ENCODE peak calls at places on chromosomes 7 and 10, in nine cellular contexts. Y is SK-N-SH, P is Peyer's patch, W is hepatocyte, K is left ventricle myocardium inferior, M is neural progenitor cell, U is lung, L is A549, R is PC-3. A is an unnamed sample.

GRCh38 chr10:93138113-93138870 is 64.6 kb downstream of the CYP26A1 start:
- DNase-seq in Y (no peak), P (no peak), W (no peak), K (no peak), M (no peak), U (no peak), L (no peak), R (no peak), A (no peak)

GRCh38 chr7:19079066-19079465 is 38.4 kb downstream of the TWIST1 start:
- DNase-seq in Y (no peak), P (no peak), W (no peak), K (no peak), M (no peak), U (no peak), L (no peak), R (peak; percentile 84), A (peak; percentile 68)

GRCh38 chr7:95915731-95916130 is 143.4 kb downstream of the DYNC1I1 start:
- DNase-seq in Y (no peak), P (no peak), W (no peak), K (no peak), M (no peak), U (no peak), L (no peak), R (no peak), A (no peak)

GRCh38 chr10:62054825-62055224 is 153.3 kb downstream of the ARID5B start:
- DNase-seq in Y (no peak), P (no peak), W (no peak), K (no peak), M (no peak), U (no peak), L (no peak), R (no peak), A (no peak)

GRCh38 chr10:62805139-62806092 is 896 bp downstream of the ADO start:
- DNase-seq in Y (peak; percentile 69), P (peak; percentile 71), W (peak; percentile 67), K (no peak), M (peak; percentile 78), U (peak; percentile 30), L (peak; percentile 29), R (peak; percentile 84), A (peak; percentile 46)

GRCh38 chr7:107355616-107356015 is 114.2 kb upstream of the GPR22 start:
- DNase-seq in Y (no peak), P (no peak), W (no peak), K (no peak), M (no peak), U (no peak), L (no peak), R (peak; percentile 39), A (peak; percentile 25)

GRCh38 chr10:33216661-33217427 is 117.6 kb downstream of the NRP1 start:
- DNase-seq in Y (peak; percentile 56), P (no peak), W (no peak), K (no peak), M (no peak), U (no peak), L (peak; percentile 40), R (peak; percentile 100), A (peak; percentile 52)

GRCh38 chr10:69731184-69731583 is 70.5 kb upstream of the COL13A1 start:
- DNase-seq in Y (no peak), P (no peak), W (peak; percentile 37), K (no peak), M (no peak), U (no peak), L (no peak), R (peak; percentile 73), A (peak; percentile 90)

GRCh38 chr10:53314856-53315255 is 542.3 kb upstream of the MBL2 start:
- DNase-seq in Y (no peak), P (no peak), W (peak; percentile 44), K (no peak), M (no peak), U (no peak), L (no peak), R (peak; percentile 100), A (peak; percentile 96)

GRCh38 chr10:63758080-63758479 is 236.9 kb downstream of the REEP3 start:
- DNase-seq in Y (no peak), P (no peak), W (no peak), K (no peak), M (no peak), U (no peak), L (no peak), R (no peak), A (peak; percentile 27)

GRCh38 chr7:34453150-34453549 is 204.9 kb upstream of the NPSR1 start:
- DNase-seq in Y (no peak), P (no peak), W (no peak), K (no peak), M (no peak), U (no peak), L (no peak), R (no peak), A (peak; percentile 48)

GRCh38 chr7:151056286-151057037 is 1.2 kb downstream of the CDK5 start:
- DNase-seq in Y (no peak), P (no peak), W (peak; percentile 72), K (no peak), M (peak; percentile 57), U (no peak), L (no peak), R (peak; percentile 20), A (no peak)

GRCh38 chr10:95278061-95278988 is 12.5 kb downstream of the PDLIM1 start:
- DNase-seq in Y (no peak), P (no peak), W (no peak), K (no peak), M (peak; percentile 48), U (no peak), L (no peak), R (no peak), A (peak; percentile 87)

GRCh38 chr7:84085147-84085546 is 109.4 kb downstream of the SEMA3A start:
- DNase-seq in Y (no peak), P (no peak), W (no peak), K (no peak), M (no peak), U (no peak), L (no peak), R (peak; percentile 58), A (peak; percentile 73)

GRCh38 chr7:23474098-23474828 is 4.0 kb upstream of the IGF2BP3 start:
- DNase-seq in Y (peak; percentile 94), P (peak; percentile 83), W (peak; percentile 98), K (peak; percentile 60), M (peak; percentile 99), U (peak; percentile 66), L (peak; percentile 93), R (peak; percentile 42), A (peak; percentile 98)

GRCh38 chr7:77820967-77821366 is 22.4 kb downstream of the PHTF2 start:
- DNase-seq in Y (no peak), P (no peak), W (no peak), K (no peak), M (no peak), U (no peak), L (no peak), R (no peak), A (no peak)

GRCh38 chr7:77824636-77825035 is 26.1 kb downstream of the PHTF2 start:
- DNase-seq in Y (no peak), P (no peak), W (no peak), K (no peak), M (no peak), U (no peak), L (no peak), R (no peak), A (no peak)

GRCh38 chr7:77825140-77825539 is 26.6 kb downstream of the PHTF2 start:
- DNase-seq in Y (no peak), P (no peak), W (no peak), K (no peak), M (no peak), U (no peak), L (no peak), R (no peak), A (no peak)

GRCh38 chr7:77823787-77824186 is 25.2 kb downstream of the PHTF2 start:
- DNase-seq in Y (no peak), P (no peak), W (no peak), K (no peak), M (no peak), U (no peak), L (no peak), R (no peak), A (no peak)

GRCh38 chr7:77822269-77822668 is 23.7 kb downstream of the PHTF2 start:
- DNase-seq in Y (no peak), P (no peak), W (no peak), K (no peak), M (no peak), U (no peak), L (no peak), R (no peak), A (no peak)
- H3K4me3 ChIP-seq in Y (no peak overlapping the region), P (no peak overlapping the region), W (no peak overlapping the region), K (no peak overlapping the region), M (no peak overlapping the region), U (no peak overlapping the region), L (no peak overlapping the region), R (no peak overlapping the region), A (no peak overlapping the region)

GRCh38 chr10:119290301-119291036 is 83.1 kb downstream of the GRK5 start:
- DNase-seq in Y (no peak), P (no peak), W (no peak), K (no peak), M (no peak), U (no peak), L (no peak), R (no peak), A (no peak)
- TF ChIP-seq CTCF in Y (peak; percentile 25), P (no peak), W (peak; percentile 18), K (no peak), M (peak; percentile 22), U (no peak), L (peak; percentile 42), R (no peak), A (no peak)

GRCh38 chr7:1172666-1173523 is 12.9 kb upstream of the ZFAND2A start:
- DNase-seq in Y (no peak), P (no peak), W (no peak), K (no peak), M (no peak), U (no peak), L (no peak), R (no peak), A (no peak)

GRCh38 chr7:1164436-1164835 is 4.4 kb upstream of the ZFAND2A start:
- DNase-seq in Y (no peak), P (no peak), W (no peak), K (no peak), M (no peak), U (no peak), L (no peak), R (no peak), A (no peak)

GRCh38 chr7:1168422-1168821 is 8.4 kb upstream of the ZFAND2A start:
- DNase-seq in Y (no peak), P (no peak), W (no peak), K (no peak), M (no peak), U (no peak), L (no peak), R (no peak), A (no peak)

GRCh38 chr7:1170741-1171501 is 10.9 kb upstream of the ZFAND2A start:
- DNase-seq in Y (no peak), P (no peak), W (no peak), K (no peak), M (no peak), U (no peak), L (no peak), R (no peak), A (no peak)

GRCh38 chr7:1169409-1170368 is 9.7 kb upstream of the ZFAND2A start:
- DNase-seq in Y (peak; percentile 86), P (peak; percentile 87), W (peak; percentile 40), K (peak; percentile 84), M (peak; percentile 75), U (peak; percentile 84), L (peak; percentile 85), R (peak; percentile 36), A (peak; percentile 70)
- H3K4me3 ChIP-seq in Y (peak overlapping the region; percentile 31), P (peak overlapping the region; percentile 47), W (no peak overlapping the region), K (peak overlapping the region; percentile 61), M (no peak overlapping the region), U (peak overlapping the region; percentile 15), L (peak overlapping the region; percentile 73), R (peak overlapping the region; percentile 21), A (peak overlapping the region; percentile 42)

GRCh38 chr7:134051020-134051419 is 76.1 kb upstream of the LRGUK start:
- DNase-seq in Y (no peak), P (no peak), W (no peak), K (no peak), M (no peak), U (no peak), L (no peak), R (no peak), A (no peak)
- TF ChIP-seq CTCF in Y (no peak), P (no peak), W (no peak), K (no peak), M (no peak), U (no peak), L (no peak), R (no peak), A (no peak)